ENCODE peak calls at places on chromosomes 16 and 17, in nine cellular contexts. One of them, this sample, is unnamed. For H3K4me1, the result is how much of the 10 kb centered on the place peaks cover.

GRCh38 chr17:40351185-40352043 is 13.1 kb downstream of the GJD3 start:
- DNase-seq in HCT116: no peak
- DNase-seq in neural progenitor cell: peak
- DNase-seq in hepatocyte: peak
- DNase-seq in GM23248: no peak
- DNase-seq in PC-3: no peak
- DNase-seq in GM23338: no peak
- DNase-seq in MM.1S: no peak
- DNase-seq in SK-N-SH: peak
- DNase-seq in this sample: no peak

GRCh38 chr17:47941998-47942490 is 673 bp downstream of the PNPO start:
- DNase-seq in GM23248: peak
- DNase-seq in GM23338: peak
- DNase-seq in PC-3: no peak
- DNase-seq in neural progenitor cell: no peak
- DNase-seq in hepatocyte: no peak
- DNase-seq in MM.1S: no peak
- DNase-seq in HCT116: no peak
- DNase-seq in SK-N-SH: peak
- DNase-seq in this sample: peak

GRCh38 chr17:80210348-80211108 is 9.6 kb downstream of the SGSH start:
- DNase-seq in PC-3: no peak
- DNase-seq in neural progenitor cell: no peak
- DNase-seq in hepatocyte: no peak
- DNase-seq in GM23248: no peak
- DNase-seq in HCT116: no peak
- DNase-seq in MM.1S: no peak
- DNase-seq in SK-N-SH: no peak
- DNase-seq in GM23338: no peak
- DNase-seq in this sample: no peak

GRCh38 chr16:12291989-12292759 is 315.6 kb downstream of the SNX29 start:
- DNase-seq in MM.1S: no peak
- DNase-seq in SK-N-SH: no peak
- DNase-seq in GM23248: no peak
- DNase-seq in PC-3: no peak
- DNase-seq in hepatocyte: no peak
- DNase-seq in HCT116: no peak
- DNase-seq in GM23338: no peak
- DNase-seq in neural progenitor cell: no peak
- DNase-seq in this sample: peak

GRCh38 chr17:49515196-49515770 is 20.2 kb downstream of the NGFR start:
- DNase-seq in PC-3: peak
- DNase-seq in neural progenitor cell: peak
- DNase-seq in GM23248: peak
- DNase-seq in GM23338: peak
- DNase-seq in MM.1S: peak
- DNase-seq in HCT116: peak
- DNase-seq in hepatocyte: peak
- DNase-seq in SK-N-SH: peak
- DNase-seq in this sample: no peak

GRCh38 chr17:55430531-55431228 is 9.0 kb upstream of the MMD start:
- DNase-seq in PC-3: peak
- DNase-seq in neural progenitor cell: no peak
- DNase-seq in hepatocyte: no peak
- DNase-seq in SK-N-SH: peak
- DNase-seq in GM23338: no peak
- DNase-seq in GM23248: peak
- DNase-seq in HCT116: no peak
- DNase-seq in MM.1S: no peak
- DNase-seq in this sample: peak

GRCh38 chr17:74276051-74276476 is 2.0 kb downstream of the DNAI2 start:
- DNase-seq in PC-3: no peak
- DNase-seq in GM23248: peak
- DNase-seq in GM23338: no peak
- DNase-seq in HCT116: no peak
- DNase-seq in SK-N-SH: no peak
- DNase-seq in neural progenitor cell: no peak
- DNase-seq in hepatocyte: no peak
- DNase-seq in MM.1S: no peak
- DNase-seq in this sample: no peak

GRCh38 chr17:16953841-16954240 is 18.1 kb downstream of the TNFRSF13B start:
- DNase-seq in neural progenitor cell: no peak
- DNase-seq in GM23248: no peak
- DNase-seq in PC-3: no peak
- DNase-seq in SK-N-SH: no peak
- DNase-seq in MM.1S: no peak
- DNase-seq in GM23338: no peak
- DNase-seq in hepatocyte: no peak
- DNase-seq in HCT116: no peak
- DNase-seq in this sample: no peak

GRCh38 chr17:62075308-62075815 is 10.3 kb upstream of the MED13 start:
- DNase-seq in GM23338: no peak
- DNase-seq in neural progenitor cell: no peak
- DNase-seq in hepatocyte: peak
- DNase-seq in MM.1S: no peak
- DNase-seq in PC-3: no peak
- DNase-seq in GM23248: peak
- DNase-seq in HCT116: no peak
- DNase-seq in SK-N-SH: no peak
- DNase-seq in this sample: no peak

GRCh38 chr16:102060-102855 is 24.2 kb downstream of the MPG start:
- DNase-seq in HCT116: no peak
- DNase-seq in GM23248: no peak
- DNase-seq in GM23338: no peak
- DNase-seq in SK-N-SH: no peak
- DNase-seq in MM.1S: no peak
- DNase-seq in neural progenitor cell: no peak
- DNase-seq in hepatocyte: no peak
- DNase-seq in PC-3: no peak
- DNase-seq in this sample: no peak

GRCh38 chr16:85486256-85486915 is 126.7 kb upstream of the GSE1 start:
- DNase-seq in HCT116: no peak
- DNase-seq in GM23338: no peak
- DNase-seq in MM.1S: no peak
- DNase-seq in PC-3: no peak
- DNase-seq in GM23248: no peak
- DNase-seq in hepatocyte: no peak
- DNase-seq in neural progenitor cell: no peak
- DNase-seq in SK-N-SH: no peak
- DNase-seq in this sample: no peak

GRCh38 chr16:81005644-81006471 is 827 bp downstream of the CMC2 start:
- DNase-seq in MM.1S: peak
- DNase-seq in GM23248: peak
- DNase-seq in SK-N-SH: no peak
- DNase-seq in PC-3: peak
- DNase-seq in GM23338: peak
- DNase-seq in HCT116: peak
- DNase-seq in hepatocyte: peak
- DNase-seq in neural progenitor cell: peak
- DNase-seq in this sample: no peak

GRCh38 chr17:77602062-77602746 is 356.3 kb upstream of the TNRC6C start:
- DNase-seq in MM.1S: no peak
- DNase-seq in neural progenitor cell: no peak
- DNase-seq in GM23248: peak
- DNase-seq in SK-N-SH: peak
- DNase-seq in GM23338: no peak
- DNase-seq in HCT116: no peak
- DNase-seq in PC-3: no peak
- DNase-seq in hepatocyte: peak
- DNase-seq in this sample: no peak

GRCh38 chr16:67481561-67482259 is 753 bp upstream of the ATP6V0D1 start:
- DNase-seq in SK-N-SH: peak
- DNase-seq in hepatocyte: peak
- DNase-seq in PC-3: no peak
- DNase-seq in neural progenitor cell: no peak
- DNase-seq in GM23338: peak
- DNase-seq in MM.1S: peak
- DNase-seq in GM23248: peak
- DNase-seq in HCT116: no peak
- DNase-seq in this sample: peak

DNA sequence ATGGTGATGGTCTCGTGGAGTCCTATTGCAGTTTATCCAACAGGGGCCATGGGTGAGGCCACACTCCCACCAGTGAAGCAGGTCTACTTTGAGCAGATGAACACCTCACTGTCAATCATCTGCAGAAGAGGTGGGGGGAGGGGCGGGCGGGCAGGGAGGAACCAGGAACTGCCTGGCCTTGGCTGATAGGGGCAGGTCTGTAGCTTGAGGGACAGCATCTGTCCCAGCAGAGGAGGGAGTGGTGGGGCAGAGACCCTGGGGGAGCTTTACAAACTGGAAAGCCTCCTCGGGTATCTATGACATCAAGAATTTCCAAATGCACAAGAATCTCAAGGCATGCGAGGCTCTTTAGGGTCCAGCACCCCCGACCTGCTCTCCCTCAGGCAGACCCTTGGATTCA is 58.8 kb upstream of the ZNF423 start:
- DNase-seq in SK-N-SH: no peak
- DNase-seq in GM23248: no peak
- DNase-seq in HCT116: no peak
- DNase-seq in GM23338: no peak
- DNase-seq in MM.1S: no peak
- DNase-seq in PC-3: no peak
- DNase-seq in hepatocyte: no peak
- DNase-seq in neural progenitor cell: no peak
- DNase-seq in this sample: no peak
- H3K4me1 ChIP-seq in SK-N-SH: under half
- H3K4me1 ChIP-seq in GM23248: under half
- H3K4me1 ChIP-seq in HCT116: under half
- H3K4me1 ChIP-seq in GM23338: under half
- H3K4me1 ChIP-seq in MM.1S: under half
- H3K4me1 ChIP-seq in PC-3: under half
- H3K4me1 ChIP-seq in hepatocyte: under half
- H3K4me1 ChIP-seq in neural progenitor cell: under half
- H3K4me1 ChIP-seq in this sample: under half

GRCh38 chr16:57750796-57751538 is 15.4 kb downstream of the KATNB1 start:
- DNase-seq in MM.1S: no peak
- DNase-seq in SK-N-SH: no peak
- DNase-seq in GM23248: no peak
- DNase-seq in hepatocyte: no peak
- DNase-seq in neural progenitor cell: no peak
- DNase-seq in HCT116: no peak
- DNase-seq in PC-3: no peak
- DNase-seq in GM23338: no peak
- DNase-seq in this sample: no peak
- TF ChIP-seq EZH2phosphoT487 in MM.1S: no peak
- TF ChIP-seq EZH2phosphoT487 in SK-N-SH: no peak
- TF ChIP-seq EZH2phosphoT487 in GM23248: no peak
- TF ChIP-seq EZH2phosphoT487 in hepatocyte: no peak
- TF ChIP-seq EZH2phosphoT487 in neural progenitor cell: no peak
- TF ChIP-seq EZH2phosphoT487 in HCT116: no peak
- TF ChIP-seq EZH2phosphoT487 in PC-3: no peak
- TF ChIP-seq EZH2phosphoT487 in GM23338: no peak
- TF ChIP-seq EZH2phosphoT487 in this sample: no peak

GRCh38 chr16:29673501-29673900 is 5.5 kb upstream of the QPRT start:
- DNase-seq in PC-3: no peak
- DNase-seq in HCT116: no peak
- DNase-seq in GM23338: no peak
- DNase-seq in GM23248: no peak
- DNase-seq in SK-N-SH: no peak
- DNase-seq in MM.1S: no peak
- DNase-seq in neural progenitor cell: no peak
- DNase-seq in hepatocyte: no peak
- DNase-seq in this sample: no peak

GRCh38 chr16:29674188-29674587 is 4.8 kb upstream of the QPRT start:
- DNase-seq in GM23248: peak
- DNase-seq in MM.1S: no peak
- DNase-seq in GM23338: no peak
- DNase-seq in SK-N-SH: no peak
- DNase-seq in HCT116: no peak
- DNase-seq in PC-3: no peak
- DNase-seq in neural progenitor cell: no peak
- DNase-seq in hepatocyte: no peak
- DNase-seq in this sample: no peak

GRCh38 chr16:29678691-29679267 is at the start of gene QPRT:
- DNase-seq in hepatocyte: peak
- DNase-seq in GM23248: no peak
- DNase-seq in SK-N-SH: peak
- DNase-seq in HCT116: no peak
- DNase-seq in MM.1S: no peak
- DNase-seq in PC-3: no peak
- DNase-seq in GM23338: peak
- DNase-seq in neural progenitor cell: peak
- DNase-seq in this sample: peak

GRCh38 chr16:29676989-29677388 is 2.0 kb upstream of the QPRT start:
- DNase-seq in GM23338: no peak
- DNase-seq in hepatocyte: no peak
- DNase-seq in SK-N-SH: no peak
- DNase-seq in MM.1S: no peak
- DNase-seq in PC-3: no peak
- DNase-seq in neural progenitor cell: no peak
- DNase-seq in HCT116: no peak
- DNase-seq in GM23248: no peak
- DNase-seq in this sample: no peak

DNA sequence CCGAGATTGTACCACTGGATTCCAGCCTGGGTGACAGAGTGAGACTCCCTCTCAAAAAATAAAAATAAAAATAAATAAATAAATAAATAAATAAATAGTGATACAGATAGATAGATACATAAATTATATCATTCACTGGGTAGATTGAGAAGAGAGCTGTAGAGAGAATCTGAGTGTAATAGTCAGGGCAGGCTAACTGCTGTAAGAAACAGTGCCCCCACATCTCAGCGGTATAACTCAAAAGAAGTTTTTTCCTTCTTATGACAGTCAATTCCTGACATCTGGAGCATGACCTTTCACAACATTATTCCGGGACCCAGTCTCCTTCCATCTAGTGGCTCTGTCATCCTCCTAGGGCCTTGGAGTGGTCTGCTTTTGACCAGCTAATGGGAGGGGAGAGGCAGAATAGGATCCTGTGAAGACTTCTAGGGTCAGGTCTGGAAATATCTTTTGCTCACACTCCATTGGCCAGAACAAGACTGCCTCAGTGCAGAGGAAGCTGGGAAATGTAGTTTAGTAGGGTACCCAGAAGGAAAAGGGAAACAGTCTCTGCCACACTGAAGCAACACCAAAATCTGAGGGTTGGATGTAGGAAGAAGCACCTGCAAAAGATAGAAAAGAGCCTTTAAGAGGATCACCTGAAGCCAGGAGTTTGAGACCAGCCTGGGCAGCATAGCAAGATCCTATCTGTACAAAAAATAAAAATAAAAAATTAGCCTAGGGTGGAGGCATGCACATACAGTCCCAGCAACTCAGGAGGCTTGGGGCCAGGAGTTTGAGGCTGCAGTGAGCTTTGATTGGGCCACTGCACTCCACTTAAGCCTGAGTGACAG is 3.0 kb upstream of the QPRT start:
- DNase-seq in SK-N-SH: peak
- DNase-seq in GM23248: peak
- DNase-seq in GM23338: peak
- DNase-seq in hepatocyte: no peak
- DNase-seq in MM.1S: peak
- DNase-seq in HCT116: peak
- DNase-seq in PC-3: peak
- DNase-seq in neural progenitor cell: peak
- DNase-seq in this sample: peak
- H2AFZ ChIP-seq in SK-N-SH: peak
- H2AFZ ChIP-seq in GM23248: no peak
- H2AFZ ChIP-seq in GM23338: no peak
- H2AFZ ChIP-seq in hepatocyte: no peak
- H2AFZ ChIP-seq in MM.1S: no peak
- H2AFZ ChIP-seq in HCT116: peak
- H2AFZ ChIP-seq in PC-3: no peak
- H2AFZ ChIP-seq in neural progenitor cell: peak
- H2AFZ ChIP-seq in this sample: no peak

GRCh38 chr17:28494445-28495188 is 11.5 kb upstream of the FOXN1 start:
- DNase-seq in MM.1S: peak
- DNase-seq in SK-N-SH: peak
- DNase-seq in HCT116: peak
- DNase-seq in neural progenitor cell: peak
- DNase-seq in PC-3: peak
- DNase-seq in GM23248: peak
- DNase-seq in hepatocyte: peak
- DNase-seq in GM23338: peak
- DNase-seq in this sample: peak
- H3K4me1 ChIP-seq in MM.1S: under half
- H3K4me1 ChIP-seq in SK-N-SH: under half
- H3K4me1 ChIP-seq in HCT116: under half
- H3K4me1 ChIP-seq in neural progenitor cell: under half
- H3K4me1 ChIP-seq in PC-3: under half
- H3K4me1 ChIP-seq in GM23248: under half
- H3K4me1 ChIP-seq in hepatocyte: under half
- H3K4me1 ChIP-seq in GM23338: under half
- H3K4me1 ChIP-seq in this sample: under half

This sample was measured in OCI-LY7.